ENCODE peak calls at places on chromosomes 7 and 10, in nine cellular contexts. One of them, this sample, is unnamed.

GRCh38 chr10:121808835-121809234 is 119.0 kb downstream of the ATE1 start:
- DNase-seq in ascending aorta: no peak
- DNase-seq in lower lobe of right lung: no peak
- DNase-seq in adrenal gland: no peak
- DNase-seq in cardiac muscle cell: no peak
- DNase-seq in mesendoderm: no peak
- DNase-seq in aorta: no peak
- DNase-seq in naive thymus-derived CD4-positive, alpha-beta T cell: no peak
- DNase-seq in astrocyte: no peak
- DNase-seq in this sample: no peak

GRCh38 chr10:94115725-94116124 is 122.0 kb downstream of the PLCE1 start:
- DNase-seq in cardiac muscle cell: no peak
- DNase-seq in naive thymus-derived CD4-positive, alpha-beta T cell: no peak
- DNase-seq in aorta: no peak
- DNase-seq in mesendoderm: peak; percentile 60
- DNase-seq in ascending aorta: no peak
- DNase-seq in astrocyte: no peak
- DNase-seq in lower lobe of right lung: no peak
- DNase-seq in adrenal gland: no peak
- DNase-seq in this sample: no peak

GRCh38 chr10:89793649-89794254 is 92.4 kb downstream of the KIF20B start:
- DNase-seq in cardiac muscle cell: peak; percentile 87
- DNase-seq in adrenal gland: peak; percentile 37
- DNase-seq in lower lobe of right lung: no peak
- DNase-seq in aorta: no peak
- DNase-seq in astrocyte: peak; percentile 55
- DNase-seq in ascending aorta: no peak
- DNase-seq in mesendoderm: peak; percentile 78
- DNase-seq in naive thymus-derived CD4-positive, alpha-beta T cell: peak; percentile 42
- DNase-seq in this sample: no peak

GRCh38 chr7:157521752-157522151 is 184.9 kb downstream of the DNAJB6 start:
- DNase-seq in mesendoderm: no peak
- DNase-seq in lower lobe of right lung: no peak
- DNase-seq in aorta: peak; percentile 32
- DNase-seq in adrenal gland: no peak
- DNase-seq in cardiac muscle cell: no peak
- DNase-seq in ascending aorta: no peak
- DNase-seq in astrocyte: no peak
- DNase-seq in naive thymus-derived CD4-positive, alpha-beta T cell: no peak
- DNase-seq in this sample: peak; percentile 34

GRCh38 chr10:35184527-35185171 is 58.0 kb downstream of the CREM start:
- DNase-seq in astrocyte: no peak
- DNase-seq in cardiac muscle cell: no peak
- DNase-seq in mesendoderm: no peak
- DNase-seq in ascending aorta: no peak
- DNase-seq in lower lobe of right lung: no peak
- DNase-seq in naive thymus-derived CD4-positive, alpha-beta T cell: no peak
- DNase-seq in adrenal gland: no peak
- DNase-seq in aorta: no peak
- DNase-seq in this sample: no peak

GRCh38 chr10:122494833-122495232 is 33.5 kb downstream of the HTRA1 start:
- DNase-seq in astrocyte: peak; percentile 85
- DNase-seq in ascending aorta: peak; percentile 74
- DNase-seq in lower lobe of right lung: peak; percentile 41
- DNase-seq in adrenal gland: no peak
- DNase-seq in aorta: peak; percentile 94
- DNase-seq in naive thymus-derived CD4-positive, alpha-beta T cell: no peak
- DNase-seq in mesendoderm: no peak
- DNase-seq in cardiac muscle cell: peak; percentile 73
- DNase-seq in this sample: peak; percentile 87

GRCh38 chr10:36676321-36677169 is 448.9 kb upstream of the ANKRD30A start:
- DNase-seq in naive thymus-derived CD4-positive, alpha-beta T cell: no peak
- DNase-seq in astrocyte: peak; percentile 78
- DNase-seq in adrenal gland: no peak
- DNase-seq in mesendoderm: no peak
- DNase-seq in aorta: no peak
- DNase-seq in lower lobe of right lung: no peak
- DNase-seq in ascending aorta: no peak
- DNase-seq in cardiac muscle cell: peak; percentile 42
- DNase-seq in this sample: no peak

GRCh38 chr7:22001345-22002004 is 55.8 kb upstream of the CDCA7L start:
- DNase-seq in naive thymus-derived CD4-positive, alpha-beta T cell: peak; percentile 55
- DNase-seq in ascending aorta: no peak
- DNase-seq in lower lobe of right lung: no peak
- DNase-seq in aorta: no peak
- DNase-seq in cardiac muscle cell: peak; percentile 82
- DNase-seq in adrenal gland: peak; percentile 3
- DNase-seq in astrocyte: peak; percentile 80
- DNase-seq in mesendoderm: peak; percentile 61
- DNase-seq in this sample: no peak

GRCh38 chr10:107417446-107417845 is 252.9 kb upstream of the SORCS1 start:
- DNase-seq in aorta: no peak
- DNase-seq in lower lobe of right lung: no peak
- DNase-seq in adrenal gland: no peak
- DNase-seq in mesendoderm: no peak
- DNase-seq in cardiac muscle cell: no peak
- DNase-seq in astrocyte: no peak
- DNase-seq in naive thymus-derived CD4-positive, alpha-beta T cell: no peak
- DNase-seq in ascending aorta: no peak
- DNase-seq in this sample: no peak

GRCh38 chr7:37287093-37287492 is 161.6 kb downstream of the ELMO1 start:
- DNase-seq in ascending aorta: no peak
- DNase-seq in astrocyte: no peak
- DNase-seq in cardiac muscle cell: peak; percentile 38
- DNase-seq in adrenal gland: no peak
- DNase-seq in lower lobe of right lung: no peak
- DNase-seq in aorta: no peak
- DNase-seq in mesendoderm: no peak
- DNase-seq in naive thymus-derived CD4-positive, alpha-beta T cell: no peak
- DNase-seq in this sample: no peak

GRCh38 chr10:113980408-113981087 is 63.1 kb upstream of the ADRB1 start:
- DNase-seq in adrenal gland: no peak
- DNase-seq in aorta: no peak
- DNase-seq in astrocyte: no peak
- DNase-seq in cardiac muscle cell: no peak
- DNase-seq in lower lobe of right lung: no peak
- DNase-seq in ascending aorta: no peak
- DNase-seq in naive thymus-derived CD4-positive, alpha-beta T cell: no peak
- DNase-seq in mesendoderm: peak; percentile 47
- DNase-seq in this sample: no peak

DNA sequence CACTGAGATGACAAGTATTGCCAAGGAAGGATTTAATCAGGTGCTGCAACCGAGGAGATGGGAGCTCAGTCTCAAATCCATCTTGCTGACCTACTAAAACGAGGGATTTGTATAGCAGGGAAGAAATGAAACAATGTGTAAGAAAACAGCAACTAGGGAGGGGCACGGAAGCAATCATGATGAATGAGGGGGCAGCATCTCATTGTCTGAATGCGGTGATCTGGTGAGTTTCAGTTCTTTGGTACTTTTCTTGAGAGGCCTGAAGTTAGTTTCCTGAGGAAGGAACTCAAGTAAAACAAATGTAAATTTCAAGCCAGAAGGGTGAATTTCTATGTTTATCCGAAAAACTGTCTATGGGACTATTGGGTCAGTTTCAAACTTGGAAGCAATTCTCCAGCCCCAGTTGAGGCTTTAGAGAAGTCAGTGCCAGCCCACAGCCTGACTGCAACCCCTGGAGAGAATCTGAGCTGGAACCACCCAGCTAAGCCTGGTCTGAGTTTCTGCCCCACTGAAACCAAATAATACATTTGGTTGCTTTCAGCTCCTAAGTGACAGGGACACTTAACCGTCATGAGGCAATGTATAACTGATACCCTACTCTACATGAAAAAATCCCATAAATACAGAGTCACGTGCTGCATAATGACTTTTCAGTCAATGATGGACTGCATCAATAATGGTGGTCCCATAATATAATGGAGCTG is 45.8 kb upstream of the TNS3 start:
- DNase-seq in cardiac muscle cell: no peak
- DNase-seq in mesendoderm: no peak
- DNase-seq in lower lobe of right lung: no peak
- DNase-seq in naive thymus-derived CD4-positive, alpha-beta T cell: no peak
- DNase-seq in aorta: no peak
- DNase-seq in astrocyte: no peak
- DNase-seq in adrenal gland: no peak
- DNase-seq in ascending aorta: no peak
- DNase-seq in this sample: no peak
- H3K27ac ChIP-seq in cardiac muscle cell: no peak overlapping the region
- H3K27ac ChIP-seq in mesendoderm: no peak overlapping the region
- H3K27ac ChIP-seq in lower lobe of right lung: no peak overlapping the region
- H3K27ac ChIP-seq in naive thymus-derived CD4-positive, alpha-beta T cell: no peak overlapping the region
- H3K27ac ChIP-seq in aorta: no peak overlapping the region
- H3K27ac ChIP-seq in astrocyte: no peak overlapping the region
- H3K27ac ChIP-seq in adrenal gland: no peak overlapping the region
- H3K27ac ChIP-seq in ascending aorta: no peak overlapping the region
- H3K27ac ChIP-seq in this sample: no peak overlapping the region

GRCh38 chr7:1539346-1540321 is 9.1 kb downstream of the MAFK start:
- DNase-seq in cardiac muscle cell: no peak
- DNase-seq in lower lobe of right lung: peak; percentile 45
- DNase-seq in astrocyte: peak; percentile 62
- DNase-seq in aorta: no peak
- DNase-seq in mesendoderm: no peak
- DNase-seq in adrenal gland: no peak
- DNase-seq in ascending aorta: no peak
- DNase-seq in naive thymus-derived CD4-positive, alpha-beta T cell: no peak
- DNase-seq in this sample: peak; percentile 72

GRCh38 chr7:1540391-1541271 is 10.1 kb downstream of the MAFK start:
- DNase-seq in naive thymus-derived CD4-positive, alpha-beta T cell: no peak
- DNase-seq in mesendoderm: no peak
- DNase-seq in lower lobe of right lung: peak; percentile 42
- DNase-seq in cardiac muscle cell: no peak
- DNase-seq in adrenal gland: no peak
- DNase-seq in ascending aorta: no peak
- DNase-seq in astrocyte: no peak
- DNase-seq in aorta: no peak
- DNase-seq in this sample: no peak

GRCh38 chr7:1542329-1542728 is 11.8 kb downstream of the MAFK start:
- DNase-seq in adrenal gland: no peak
- DNase-seq in cardiac muscle cell: no peak
- DNase-seq in mesendoderm: no peak
- DNase-seq in ascending aorta: no peak
- DNase-seq in astrocyte: no peak
- DNase-seq in naive thymus-derived CD4-positive, alpha-beta T cell: no peak
- DNase-seq in lower lobe of right lung: peak; percentile 42
- DNase-seq in aorta: no peak
- DNase-seq in this sample: no peak

GRCh38 chr7:1542841-1543747 is 12.6 kb downstream of the MAFK start:
- DNase-seq in astrocyte: no peak
- DNase-seq in mesendoderm: no peak
- DNase-seq in aorta: no peak
- DNase-seq in adrenal gland: no peak
- DNase-seq in cardiac muscle cell: no peak
- DNase-seq in lower lobe of right lung: no peak
- DNase-seq in naive thymus-derived CD4-positive, alpha-beta T cell: no peak
- DNase-seq in ascending aorta: no peak
- DNase-seq in this sample: no peak

GRCh38 chr7:1541431-1542162 is 11.1 kb downstream of the MAFK start:
- DNase-seq in cardiac muscle cell: no peak
- DNase-seq in adrenal gland: no peak
- DNase-seq in ascending aorta: no peak
- DNase-seq in astrocyte: no peak
- DNase-seq in mesendoderm: no peak
- DNase-seq in naive thymus-derived CD4-positive, alpha-beta T cell: no peak
- DNase-seq in aorta: no peak
- DNase-seq in lower lobe of right lung: peak; percentile 45
- DNase-seq in this sample: peak; percentile 67
- H3K36me3 ChIP-seq in cardiac muscle cell: no peaks in the 10 kb centered on the region
- H3K36me3 ChIP-seq in adrenal gland: no peaks in the 10 kb centered on the region
- H3K36me3 ChIP-seq in ascending aorta: peaks cover 63% of the 10 kb centered on the region
- H3K36me3 ChIP-seq in astrocyte: peaks cover 2% of the 10 kb centered on the region
- H3K36me3 ChIP-seq in mesendoderm: no peaks in the 10 kb centered on the region
- H3K36me3 ChIP-seq in naive thymus-derived CD4-positive, alpha-beta T cell: no peaks in the 10 kb centered on the region
- H3K36me3 ChIP-seq in aorta: no peaks in the 10 kb centered on the region
- H3K36me3 ChIP-seq in lower lobe of right lung: peaks cover 59% of the 10 kb centered on the region
- H3K36me3 ChIP-seq in this sample: peaks cover 72% of the 10 kb centered on the region

DNA sequence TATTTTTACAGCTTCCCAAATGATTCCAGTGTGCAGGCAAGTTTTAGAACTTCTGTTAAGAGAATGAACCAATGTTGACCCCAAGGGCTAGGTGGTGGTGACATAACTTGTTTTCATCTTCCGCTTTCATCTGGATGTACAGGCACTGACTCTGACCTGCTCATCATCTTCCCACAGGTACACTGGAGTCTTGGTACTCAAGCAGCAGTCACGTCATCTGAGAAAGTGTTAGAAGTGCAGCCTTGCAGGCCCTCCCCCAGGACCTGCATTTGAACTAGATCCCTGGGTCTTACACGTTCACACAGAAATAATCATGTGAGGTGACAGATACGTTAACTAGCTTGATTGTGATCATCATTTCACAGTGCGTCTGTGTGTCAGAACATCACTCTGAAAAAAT is 212.2 kb downstream of the CELF2 start:
- DNase-seq in cardiac muscle cell: no peak
- DNase-seq in astrocyte: no peak
- DNase-seq in mesendoderm: no peak
- DNase-seq in aorta: no peak
- DNase-seq in adrenal gland: no peak
- DNase-seq in naive thymus-derived CD4-positive, alpha-beta T cell: no peak
- DNase-seq in lower lobe of right lung: no peak
- DNase-seq in ascending aorta: no peak
- DNase-seq in this sample: no peak
- H3K4me1 ChIP-seq in cardiac muscle cell: peaks cover 22% of the 10 kb centered on the region
- H3K4me1 ChIP-seq in astrocyte: no peaks in the 10 kb centered on the region
- H3K4me1 ChIP-seq in mesendoderm: no peaks in the 10 kb centered on the region
- H3K4me1 ChIP-seq in aorta: no peaks in the 10 kb centered on the region
- H3K4me1 ChIP-seq in adrenal gland: no peaks in the 10 kb centered on the region
- H3K4me1 ChIP-seq in naive thymus-derived CD4-positive, alpha-beta T cell: peaks cover 77% of the 10 kb centered on the region
- H3K4me1 ChIP-seq in lower lobe of right lung: peaks cover 32% of the 10 kb centered on the region
- H3K4me1 ChIP-seq in ascending aorta: no peaks in the 10 kb centered on the region
- H3K4me1 ChIP-seq in this sample: no peaks in the 10 kb centered on the region

GRCh38 chr10:117000580-117000979 is 4.4 kb downstream of the SHTN1 start:
- DNase-seq in aorta: no peak
- DNase-seq in lower lobe of right lung: no peak
- DNase-seq in astrocyte: no peak
- DNase-seq in mesendoderm: peak; percentile 51
- DNase-seq in naive thymus-derived CD4-positive, alpha-beta T cell: no peak
- DNase-seq in cardiac muscle cell: peak; percentile 7
- DNase-seq in adrenal gland: no peak
- DNase-seq in ascending aorta: no peak
- DNase-seq in this sample: no peak

GRCh38 chr10:117004238-117004626 is 755 bp downstream of the SHTN1 start:
- DNase-seq in ascending aorta: peak; percentile 12
- DNase-seq in aorta: no peak
- DNase-seq in mesendoderm: no peak
- DNase-seq in astrocyte: no peak
- DNase-seq in lower lobe of right lung: no peak
- DNase-seq in adrenal gland: no peak
- DNase-seq in naive thymus-derived CD4-positive, alpha-beta T cell: no peak
- DNase-seq in cardiac muscle cell: no peak
- DNase-seq in this sample: no peak

GRCh38 chr10:117001144-117001543 is 3.8 kb downstream of the SHTN1 start:
- DNase-seq in lower lobe of right lung: no peak
- DNase-seq in mesendoderm: no peak
- DNase-seq in naive thymus-derived CD4-positive, alpha-beta T cell: no peak
- DNase-seq in aorta: no peak
- DNase-seq in adrenal gland: no peak
- DNase-seq in astrocyte: no peak
- DNase-seq in ascending aorta: no peak
- DNase-seq in cardiac muscle cell: no peak
- DNase-seq in this sample: no peak

GRCh38 chr10:117003336-117003735 is 1.7 kb downstream of the SHTN1 start:
- DNase-seq in aorta: no peak
- DNase-seq in adrenal gland: no peak
- DNase-seq in naive thymus-derived CD4-positive, alpha-beta T cell: no peak
- DNase-seq in astrocyte: no peak
- DNase-seq in cardiac muscle cell: no peak
- DNase-seq in lower lobe of right lung: no peak
- DNase-seq in ascending aorta: no peak
- DNase-seq in mesendoderm: no peak
- DNase-seq in this sample: no peak

GRCh38 chr10:117002206-117002605 is 2.8 kb downstream of the SHTN1 start:
- DNase-seq in adrenal gland: no peak
- DNase-seq in aorta: no peak
- DNase-seq in ascending aorta: no peak
- DNase-seq in cardiac muscle cell: no peak
- DNase-seq in astrocyte: no peak
- DNase-seq in lower lobe of right lung: no peak
- DNase-seq in naive thymus-derived CD4-positive, alpha-beta T cell: no peak
- DNase-seq in mesendoderm: no peak
- DNase-seq in this sample: no peak
- H3K27ac ChIP-seq in adrenal gland: no peak overlapping the region
- H3K27ac ChIP-seq in aorta: no peak overlapping the region
- H3K27ac ChIP-seq in ascending aorta: no peak overlapping the region
- H3K27ac ChIP-seq in cardiac muscle cell: no peak overlapping the region
- H3K27ac ChIP-seq in astrocyte: no peak overlapping the region
- H3K27ac ChIP-seq in lower lobe of right lung: no peak overlapping the region
- H3K27ac ChIP-seq in naive thymus-derived CD4-positive, alpha-beta T cell: no peak overlapping the region
- H3K27ac ChIP-seq in mesendoderm: no peak overlapping the region
- H3K27ac ChIP-seq in this sample: no peak overlapping the region